ENCODE peak calls at places on chromosomes 5 and 9, in eight cellular contexts. P is AG10803, B is breast epithelium, U is IMR-90, E is skeletal muscle cell, J is GM12865, F is left ventricle myocardium inferior, A is spleen. L is an unnamed sample.

GRCh38 chr5:14204785-14205321 is 61.7 kb downstream of the TRIO start:
- DNase-seq in P (peak), B (no peak), U (peak), E (peak), J (peak), F (peak), A (peak), L (peak)

GRCh38 chr5:155554500-155554899 is 540.9 kb downstream of the KIF4B start:
- DNase-seq in P (no peak), B (no peak), U (no peak), E (no peak), J (no peak), F (no peak), A (no peak), L (no peak)

GRCh38 chr9:17614929-17615328 is 36.1 kb downstream of the SH3GL2 start:
- DNase-seq in P (no peak), B (no peak), U (peak), E (no peak), J (no peak), F (no peak), A (no peak), L (no peak)

GRCh38 chr5:179509845-179510244 is 40.5 kb upstream of the RUFY1 start:
- DNase-seq in P (no peak), B (no peak), U (no peak), E (no peak), J (no peak), F (no peak), A (no peak), L (no peak)

GRCh38 chr5:113217619-113218184 is 217.1 kb downstream of the TSSK1B start:
- DNase-seq in P (no peak), B (no peak), U (no peak), E (no peak), J (no peak), F (no peak), A (no peak), L (no peak)

GRCh38 chr5:130400091-130400490 is 495.8 kb downstream of the CHSY3 start:
- DNase-seq in P (no peak), B (no peak), U (no peak), E (peak), J (no peak), F (no peak), A (no peak), L (no peak)

GRCh38 chr9:20406344-20406743 is 216.0 kb downstream of the MLLT3 start:
- DNase-seq in P (no peak), B (no peak), U (no peak), E (no peak), J (no peak), F (no peak), A (no peak), L (no peak)

GRCh38 chr9:114677418-114677817 is 4.6 kb downstream of the TEX48 start:
- DNase-seq in P (peak), B (no peak), U (peak), E (peak), J (no peak), F (no peak), A (no peak), L (peak)

GRCh38 chr5:157126-157715 is 34.1 kb upstream of the LRRC14B start:
- DNase-seq in P (no peak), B (no peak), U (no peak), E (no peak), J (no peak), F (no peak), A (peak), L (no peak)

GRCh38 chr9:85112376-85112775 is 442.8 kb downstream of the NTRK2 start:
- DNase-seq in P (no peak), B (no peak), U (no peak), E (no peak), J (no peak), F (no peak), A (no peak), L (no peak)

GRCh38 chr5:366541-367357 is 45.2 kb downstream of the AHRR start:
- DNase-seq in P (no peak), B (no peak), U (no peak), E (no peak), J (no peak), F (no peak), A (peak), L (peak)

GRCh38 chr9:115808695-115809094 is 344.9 kb upstream of the PAPPA start:
- DNase-seq in P (no peak), B (no peak), U (peak), E (peak), J (no peak), F (no peak), A (no peak), L (no peak)

GRCh38 chr9:37471942-37472679 is 6.9 kb upstream of the ZBTB5 start:
- DNase-seq in P (peak), B (no peak), U (peak), E (peak), J (no peak), F (no peak), A (no peak), L (no peak)

GRCh38 chr9:4979224-4979623 is 5.8 kb upstream of the JAK2 start:
- DNase-seq in P (peak), B (no peak), U (peak), E (no peak), J (no peak), F (no peak), A (no peak), L (no peak)

GRCh38 chr5:36744678-36745659 is 131.6 kb upstream of the NIPBL start:
- DNase-seq in P (peak), B (peak), U (peak), E (no peak), J (peak), F (peak), A (peak), L (peak)

GRCh38 chr9:109887079-109887478 is 107.1 kb downstream of the PALM2AKAP2 start:
- DNase-seq in P (peak), B (no peak), U (peak), E (peak), J (peak), F (peak), A (no peak), L (no peak)

GRCh38 chr9:104589611-104590010 is 9.6 kb downstream of the OR13C5 start:
- DNase-seq in P (peak), B (no peak), U (no peak), E (no peak), J (no peak), F (no peak), A (no peak), L (no peak)

GRCh38 chr9:130359819-130360218 is 84.9 kb upstream of the ASS1 start:
- DNase-seq in P (no peak), B (no peak), U (no peak), E (no peak), J (no peak), F (no peak), A (no peak), L (no peak)

GRCh38 chr5:34503379-34504346 is 152.5 kb upstream of the RAI14 start:
- DNase-seq in P (peak), B (peak), U (no peak), E (no peak), J (no peak), F (peak), A (no peak), L (no peak)

DNA sequence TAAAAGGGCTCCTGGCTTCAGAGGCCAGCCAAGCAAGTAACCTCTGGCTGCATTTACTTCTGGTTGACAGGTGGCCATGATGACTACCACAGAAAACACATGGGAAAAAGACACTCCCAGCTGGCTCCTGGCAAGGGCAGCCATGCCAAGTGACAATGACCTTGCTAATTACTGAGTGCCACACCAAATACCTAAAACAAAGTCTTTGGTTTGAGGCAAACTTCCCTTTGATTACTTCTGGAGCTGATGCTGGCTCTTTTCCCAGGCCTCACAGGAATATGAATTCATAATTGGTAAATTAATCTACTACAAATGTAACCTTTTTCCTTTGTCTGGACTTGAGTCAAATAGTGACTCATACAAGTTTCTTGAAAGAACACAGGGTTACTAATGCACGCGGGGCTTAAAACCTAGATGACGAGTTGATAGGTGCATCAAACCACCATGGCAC is 61.0 kb downstream of the LPAR1 start:
- DNase-seq in P (peak), B (no peak), U (peak), E (peak), J (peak), F (no peak), A (no peak), L (no peak)
- H3K4me3 ChIP-seq in P (no peak), B (no peak), U (no peak), E (no peak), J (no peak), F (no peak), A (no peak), L (no peak)

DNA sequence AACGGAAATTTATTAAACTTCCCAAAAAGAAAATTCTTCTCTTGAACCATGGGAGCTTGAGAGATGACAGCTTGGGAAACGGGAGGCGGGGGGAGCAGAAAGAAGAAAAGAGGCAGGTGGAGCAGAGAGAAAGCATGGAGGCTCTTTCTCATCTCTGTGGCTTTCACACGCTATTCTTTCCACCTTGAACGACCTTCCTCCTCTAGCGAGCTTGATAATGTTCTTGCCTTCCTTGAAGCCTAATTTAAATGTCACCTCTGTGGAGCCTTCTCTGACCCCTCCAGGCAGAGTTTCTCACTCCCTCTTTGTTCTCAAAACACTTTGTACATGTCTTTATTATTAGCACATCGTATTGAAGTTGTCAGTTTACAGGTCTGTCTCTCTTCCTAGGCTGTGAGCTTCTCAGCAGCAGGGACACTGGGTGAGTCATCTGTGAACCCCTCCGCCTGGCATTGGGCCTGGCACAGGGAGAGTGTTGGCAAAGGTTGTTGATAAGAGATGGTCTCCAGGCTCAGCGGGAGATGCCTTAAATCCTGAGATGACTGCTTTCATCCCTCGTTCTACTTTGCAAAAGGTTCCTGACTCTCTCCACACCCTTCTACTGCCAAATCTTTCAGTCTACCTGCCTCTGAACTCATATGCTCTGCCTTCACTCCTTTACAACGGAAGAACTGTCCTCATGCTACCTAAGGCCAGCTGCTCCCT is 14.1 kb upstream of the STRBP start:
- DNase-seq in P (no peak), B (no peak), U (no peak), E (no peak), J (no peak), F (peak), A (no peak), L (no peak)
- H3K4me3 ChIP-seq in P (no peak), B (no peak), U (no peak), E (no peak), J (no peak), F (peak), A (no peak), L (no peak)

DNA sequence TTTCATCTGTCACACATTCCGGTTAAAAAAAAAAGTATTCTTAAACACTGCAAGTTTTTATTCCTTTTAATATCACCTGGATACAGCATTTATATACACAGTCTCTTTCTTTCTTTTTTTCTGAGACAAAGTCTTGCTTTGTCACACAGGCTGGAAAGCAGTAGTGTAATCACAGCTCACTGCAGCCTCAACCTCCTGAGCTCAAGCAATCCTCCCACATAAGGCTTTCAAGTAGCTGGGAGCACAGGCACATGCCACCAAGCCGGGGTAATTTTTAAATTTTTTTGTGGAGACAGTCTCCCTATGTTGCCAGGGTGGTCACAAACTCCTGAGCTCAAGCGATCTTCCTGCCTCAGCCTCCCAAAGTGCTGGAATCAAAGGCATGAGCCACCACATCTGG is 13.9 kb downstream of the KIF20A start:
- DNase-seq in P (no peak), B (no peak), U (no peak), E (no peak), J (no peak), F (no peak), A (no peak), L (no peak)
- H3K4me3 ChIP-seq in P (no peak), B (no peak), U (no peak), E (no peak), J (no peak), F (no peak), A (no peak), L (no peak)

DNA sequence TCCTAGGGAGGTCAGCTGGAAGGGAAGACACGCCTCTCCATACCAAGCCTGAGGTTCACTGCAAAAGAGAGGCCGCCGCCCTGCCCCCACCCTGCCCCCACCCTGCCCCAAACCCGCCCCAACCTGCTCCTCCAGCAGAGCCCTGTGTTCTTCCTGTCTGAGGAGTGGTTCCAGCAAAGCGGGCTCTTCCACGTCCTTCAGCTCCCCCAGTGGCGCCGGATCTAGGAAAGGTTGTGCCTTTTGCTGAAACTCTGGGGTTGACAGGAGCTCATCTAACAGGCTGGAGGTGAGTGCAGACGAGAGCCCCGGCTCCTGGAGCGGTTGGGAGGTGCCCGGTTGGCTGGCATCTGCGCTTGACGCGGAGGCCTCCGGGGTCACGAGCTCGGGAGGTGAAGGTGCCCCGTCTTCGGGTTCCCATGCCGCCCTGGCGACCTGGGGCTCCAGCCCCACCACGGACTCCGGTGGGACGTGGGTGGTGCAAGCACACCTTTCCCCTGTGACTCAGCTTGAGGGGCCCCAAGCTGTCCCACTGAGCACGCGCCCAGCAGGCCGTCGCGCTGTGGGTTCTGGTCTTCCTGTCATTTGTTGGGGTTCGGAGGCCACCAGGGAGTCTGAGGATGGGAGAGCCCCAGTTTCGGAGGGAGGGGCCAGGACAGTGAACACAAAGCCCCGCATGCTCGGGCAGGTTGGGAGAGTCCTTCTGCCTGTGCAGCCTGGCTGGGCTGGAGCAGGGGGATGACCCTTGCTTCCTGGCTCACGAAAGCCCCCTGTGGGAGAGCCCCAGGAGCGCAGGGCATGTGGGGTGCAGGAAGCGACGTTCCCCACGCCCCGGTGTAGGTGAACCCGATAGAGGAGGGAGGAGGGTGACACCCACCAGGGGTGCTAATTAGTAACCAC is 1467.1 kb downstream of the FOXD4L5 start:
- DNase-seq in P (peak), B (peak), U (peak), E (no peak), J (peak), F (peak), A (peak), L (peak)
- H3K4me3 ChIP-seq in P (peak), B (peak), U (peak), E (peak), J (peak), F (peak), A (peak), L (no peak)

GRCh38 chr5:4230905-4231561 is 635.4 kb downstream of the IRX1 start:
- DNase-seq in P (no peak), B (no peak), U (no peak), E (no peak), J (no peak), F (no peak), A (no peak), L (no peak)
- H3K4me3 ChIP-seq in P (no peak), B (no peak), U (no peak), E (no peak), J (no peak), F (no peak), A (no peak), L (no peak)

DNA sequence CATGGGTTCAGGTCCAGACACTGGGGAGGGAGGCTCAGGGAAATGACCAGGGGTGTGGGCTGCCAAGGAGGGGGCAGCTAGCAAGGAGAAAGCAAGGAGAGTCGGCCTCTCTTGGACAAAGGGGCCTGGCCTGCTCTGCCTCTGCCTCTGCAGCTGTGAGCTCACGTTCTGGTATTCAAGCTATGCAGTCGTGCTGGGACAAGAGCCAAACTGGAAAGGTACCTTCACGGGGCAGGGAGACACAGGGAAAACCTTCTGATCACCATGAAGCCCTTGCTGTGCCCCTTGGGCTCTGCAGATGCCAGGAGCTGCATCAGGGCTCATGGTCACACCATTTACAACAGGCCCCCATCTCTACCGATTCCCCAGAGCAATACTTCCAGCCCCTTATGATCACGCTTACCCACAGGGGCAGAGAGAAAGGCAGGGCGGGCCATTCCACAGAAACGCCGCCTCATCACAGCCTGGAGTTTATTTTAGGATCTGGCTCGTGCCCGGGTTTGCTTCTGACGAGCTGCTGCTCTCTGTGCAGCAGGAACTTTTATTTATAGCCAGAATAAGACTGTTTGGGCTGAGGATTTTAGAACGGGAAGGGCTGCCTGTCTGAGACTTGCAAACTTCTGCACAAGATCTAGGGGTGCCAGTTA is 63.3 kb downstream of the PRRT1B start:
- DNase-seq in P (peak), B (peak), U (peak), E (peak), J (no peak), F (peak), A (no peak), L (peak)
- H3K4me3 ChIP-seq in P (peak), B (no peak), U (peak), E (no peak), J (no peak), F (peak), A (no peak), L (no peak)

GRCh38 chr9:137157618-137158502 is 12.0 kb downstream of the LRRC26 start:
- DNase-seq in P (peak), B (no peak), U (no peak), E (no peak), J (no peak), F (no peak), A (no peak), L (no peak)

GRCh38 chr9:137160054-137160425 is 9.8 kb downstream of the LRRC26 start:
- DNase-seq in P (no peak), B (no peak), U (no peak), E (no peak), J (no peak), F (no peak), A (no peak), L (no peak)

GRCh38 chr9:137158625-137159024 is 11.2 kb downstream of the LRRC26 start:
- DNase-seq in P (no peak), B (no peak), U (no peak), E (no peak), J (peak), F (no peak), A (no peak), L (no peak)

GRCh38 chr9:137159105-137160053 is 10.5 kb downstream of the LRRC26 start:
- DNase-seq in P (no peak), B (no peak), U (no peak), E (no peak), J (peak), F (no peak), A (no peak), L (no peak)

GRCh38 chr9:137156567-137157375 is 13.1 kb downstream of the LRRC26 start:
- DNase-seq in P (peak), B (no peak), U (peak), E (no peak), J (peak), F (peak), A (no peak), L (no peak)
- H3K4me3 ChIP-seq in P (peak), B (peak), U (peak), E (peak), J (no peak), F (peak), A (peak), L (no peak)